ENCODE peak calls at places on chromosomes 4 and X, in eight cellular contexts. Q, T, V, R, Z, H, B and K are unnamed samples. For H3K4me1, the result is how much of the 10 kb centered on the place peaks cover.

GRCh38 chrX:135596495-135596894 is 76.0 kb downstream of the INTS6L start:
- DNase-seq in Q (no peak), T (peak), V (peak), R (peak), Z (peak), H (no peak), B (peak), K (peak)

GRCh38 chr4:23999714-24000113 is 109.9 kb upstream of the PPARGC1A start:
- DNase-seq in Q (no peak), T (no peak), V (peak), R (no peak), Z (no peak), H (no peak), B (no peak), K (no peak)

GRCh38 chr4:185128272-185129119 is 14.6 kb upstream of the SLC25A4 start:
- DNase-seq in Q (no peak), T (no peak), V (no peak), R (no peak), Z (no peak), H (no peak), B (peak), K (no peak)

GRCh38 chrX:136780738-136781137 is at the start of gene ARHGEF6:
- DNase-seq in Q (no peak), T (no peak), V (peak), R (peak), Z (no peak), H (no peak), B (no peak), K (no peak)

GRCh38 chr4:77695769-77696168 is 90.1 kb downstream of the CXCL13 start:
- DNase-seq in Q (no peak), T (no peak), V (peak), R (no peak), Z (no peak), H (no peak), B (no peak), K (peak)

GRCh38 chr4:99763635-99764101 is 53.0 kb upstream of the DAPP1 start:
- DNase-seq in Q (no peak), T (no peak), V (peak), R (no peak), Z (no peak), H (peak), B (no peak), K (peak)

GRCh38 chr4:113974467-113974866 is 5.0 kb downstream of the ARSJ start:
- DNase-seq in Q (no peak), T (no peak), V (no peak), R (no peak), Z (no peak), H (no peak), B (no peak), K (no peak)

GRCh38 chr4:92047209-92047877 is 256.4 kb upstream of the GRID2 start:
- DNase-seq in Q (no peak), T (no peak), V (peak), R (no peak), Z (no peak), H (no peak), B (peak), K (no peak)

GRCh38 chrX:20263474-20263873 is 3.2 kb downstream of the RPS6KA3 start:
- DNase-seq in Q (no peak), T (peak), V (peak), R (peak), Z (no peak), H (no peak), B (no peak), K (no peak)

GRCh38 chrX:140817943-140818342 is 108.4 kb downstream of the LINC00632 start:
- DNase-seq in Q (no peak), T (no peak), V (peak), R (no peak), Z (no peak), H (no peak), B (peak), K (no peak)

GRCh38 chr4:176579233-176579632 is 213.5 kb downstream of the VEGFC start:
- DNase-seq in Q (no peak), T (no peak), V (no peak), R (no peak), Z (no peak), H (no peak), B (no peak), K (no peak)

GRCh38 chrX:71118985-71119535 is 664 bp downstream of the MED12 start:
- DNase-seq in Q (no peak), T (no peak), V (no peak), R (no peak), Z (no peak), H (no peak), B (no peak), K (no peak)

GRCh38 chr4:145722561-145722960 is 42.6 kb downstream of the C4orf51 start:
- DNase-seq in Q (no peak), T (no peak), V (no peak), R (no peak), Z (no peak), H (no peak), B (no peak), K (no peak)

GRCh38 chrX:102976290-102976689 is 39.2 kb downstream of the RAB40AL start:
- DNase-seq in Q (no peak), T (no peak), V (no peak), R (no peak), Z (no peak), H (no peak), B (no peak), K (no peak)

GRCh38 chr4:151055539-151055938 is 40.5 kb upstream of the LRBA start:
- DNase-seq in Q (no peak), T (no peak), V (no peak), R (no peak), Z (no peak), H (no peak), B (no peak), K (no peak)

GRCh38 chr4:181503800-181504364 is 739.3 kb upstream of the TENM3 start:
- DNase-seq in Q (no peak), T (no peak), V (no peak), R (no peak), Z (no peak), H (no peak), B (peak), K (no peak)

GRCh38 chr4:7206856-7207567 is 14.7 kb downstream of the SORCS2 start:
- DNase-seq in Q (no peak), T (no peak), V (peak), R (no peak), Z (no peak), H (peak), B (peak), K (peak)

GRCh38 chr4:18464160-18464559 is 442.6 kb upstream of the LCORL start:
- DNase-seq in Q (no peak), T (no peak), V (no peak), R (no peak), Z (no peak), H (no peak), B (no peak), K (no peak)

DNA sequence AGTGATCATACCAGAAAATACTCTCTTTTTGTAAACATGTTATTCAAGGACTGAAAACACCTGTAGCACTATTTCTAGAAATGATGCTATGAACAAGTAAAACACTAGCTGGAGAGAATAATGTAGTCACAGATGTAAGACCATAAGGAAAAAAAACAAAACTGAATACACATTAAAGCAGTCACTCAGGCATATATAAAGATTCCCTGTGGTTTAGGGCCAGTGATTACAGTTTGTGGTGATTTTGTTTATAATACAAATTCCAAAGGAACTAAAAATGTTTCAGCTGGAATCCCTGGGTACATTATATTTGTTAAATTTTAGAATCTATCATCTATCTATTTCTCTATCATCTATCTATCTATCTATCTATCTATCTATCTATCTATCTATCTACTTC is 777.8 kb upstream of the FRG1 start:
- DNase-seq in Q (no peak), T (no peak), V (peak), R (no peak), Z (no peak), H (no peak), B (no peak), K (no peak)
- H3K4me1 ChIP-seq in Q (under half), T (under half), V (under half), R (under half), Z (under half), H (under half), B (under half), K (under half)

GRCh38 chr4:155688211-155688610 is 21.6 kb downstream of the GUCY1A1 start:
- DNase-seq in Q (no peak), T (no peak), V (no peak), R (no peak), Z (no peak), H (no peak), B (no peak), K (no peak)
- H3K4me1 ChIP-seq in Q (under half), T (under half), V (under half), R (under half), Z (under half), H (under half), B (under half), K (under half)

DNA sequence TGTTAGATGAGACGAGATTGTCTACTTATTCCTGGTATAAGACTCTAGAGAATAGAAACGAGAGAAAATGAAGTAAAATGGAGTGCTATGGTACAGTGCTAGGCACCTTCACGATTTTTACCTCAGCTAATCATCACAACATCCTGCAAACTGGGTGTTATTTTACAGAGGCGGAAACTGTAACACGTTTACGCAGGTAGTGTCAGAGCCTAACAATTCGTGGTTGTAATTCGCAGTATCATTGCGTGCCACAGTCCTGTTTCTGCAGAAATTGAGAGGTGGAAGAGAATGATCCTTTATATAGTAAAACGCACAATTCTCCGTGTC is 383 bp upstream of the TBC1D19 start:
- DNase-seq in Q (no peak), T (no peak), V (no peak), R (no peak), Z (no peak), H (no peak), B (no peak), K (no peak)
- H3K4me1 ChIP-seq in Q (under half), T (under half), V (under half), R (under half), Z (under half), H (under half), B (under half), K (under half)

GRCh38 chr4:118741456-118741855 is 56.3 kb downstream of the METTL14 start:
- DNase-seq in Q (no peak), T (no peak), V (peak), R (no peak), Z (no peak), H (no peak), B (no peak), K (no peak)
- H3K4me1 ChIP-seq in Q (under half), T (under half), V (under half), R (under half), Z (under half), H (under half), B (under half), K (under half)

DNA sequence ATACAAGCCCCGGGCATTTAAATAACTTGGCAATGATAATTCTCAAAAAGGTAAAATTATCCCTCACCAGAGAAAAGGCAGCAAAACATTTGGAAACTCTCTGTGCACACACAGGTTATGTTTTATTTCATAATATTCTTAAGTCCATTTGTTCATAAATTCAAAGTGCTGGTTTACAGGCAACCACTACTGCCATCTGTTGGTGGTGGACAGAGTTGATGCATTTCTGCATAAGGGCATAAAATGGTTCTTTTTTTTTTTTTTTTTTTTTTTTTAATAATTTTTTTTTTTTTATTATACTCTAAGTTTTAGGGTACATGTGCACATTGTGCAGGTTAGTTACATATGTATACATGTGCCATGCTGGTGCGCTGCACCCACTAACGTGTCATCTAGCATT is 31.5 kb upstream of the IL21 start:
- DNase-seq in Q (no peak), T (no peak), V (peak), R (peak), Z (no peak), H (no peak), B (peak), K (no peak)
- H3K4me1 ChIP-seq in Q (under half), T (under half), V (under half), R (under half), Z (under half), H (under half), B (under half), K (under half)

DNA sequence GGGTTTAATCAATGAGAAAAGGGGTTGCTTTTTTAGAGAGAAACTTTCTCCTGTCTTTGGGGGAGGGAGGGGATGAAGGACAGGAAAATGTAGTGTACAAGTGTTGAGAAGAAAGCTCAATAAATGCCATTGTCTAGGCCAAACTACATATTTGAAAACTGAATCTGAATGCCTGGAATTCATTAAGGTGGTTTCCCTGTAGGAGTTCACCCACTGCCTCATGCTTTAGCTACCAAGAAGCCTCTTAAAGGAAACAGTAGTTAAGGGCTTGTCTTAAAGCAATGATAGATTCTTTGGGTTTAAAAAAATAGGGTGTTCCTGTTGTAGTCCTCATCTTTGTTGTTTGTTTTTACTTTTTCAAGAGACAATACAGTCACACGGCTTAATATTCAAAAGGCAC is 45.8 kb downstream of the FNIP2 start:
- DNase-seq in Q (no peak), T (no peak), V (no peak), R (no peak), Z (no peak), H (no peak), B (no peak), K (no peak)
- H3K4me1 ChIP-seq in Q (under half), T (under half), V (under half), R (under half), Z (under half), H (under half), B (under half), K (half or more)

GRCh38 chr4:27198246-27198645 is 337.6 kb downstream of the STIM2 start:
- DNase-seq in Q (no peak), T (no peak), V (no peak), R (no peak), Z (no peak), H (no peak), B (peak), K (no peak)
- H3K4me1 ChIP-seq in Q (under half), T (under half), V (under half), R (under half), Z (under half), H (under half), B (under half), K (under half)